ENCODE peak calls at places on chromosomes 3 and 15, in seven cellular contexts. V is neuronal stem cell, I is H9, Q is IMR-90, A is mesendoderm, G is mesenchymal stem cell, K is H1. P is an unnamed sample.

GRCh38 chr15:88604972-88605506 is 16.1 kb upstream of the AEN start:
- DNase-seq in Q (no peak), G (no peak), I (no peak), A (no peak), V (no peak), K (no peak), P (no peak)

GRCh38 chr15:69784808-69785550 is 312.7 kb downstream of the TLE3 start:
- DNase-seq in V (no peak), G (peak; percentile 33), K (no peak), Q (peak; percentile 33), I (no peak), A (no peak), P (no peak)

GRCh38 chr15:62857411-62857853 is 185.1 kb upstream of the TPM1 start:
- DNase-seq in K (no peak), V (no peak), I (no peak), G (no peak), A (no peak), Q (no peak), P (no peak)

GRCh38 chr15:95932141-95932540 is 398.4 kb upstream of the NR2F2 start:
- DNase-seq in A (no peak), V (no peak), K (no peak), Q (no peak), I (no peak), G (no peak), P (no peak)

GRCh38 chr3:468172-468571 is 271.6 kb downstream of the CHL1 start:
- DNase-seq in G (no peak), K (no peak), V (no peak), Q (no peak), I (no peak), A (peak; percentile 29), P (no peak)

GRCh38 chr15:100764778-100765457 is 114.7 kb upstream of the ALDH1A3 start:
- DNase-seq in V (no peak), K (peak; percentile 44), Q (peak; percentile 79), G (peak; percentile 21), A (no peak), I (no peak), P (no peak)

GRCh38 chr3:1971780-1972179 is 126.9 kb upstream of the CNTN4 start:
- DNase-seq in K (no peak), I (no peak), A (no peak), V (no peak), Q (no peak), G (no peak), P (no peak)

GRCh38 chr3:171574556-171575240 is 114.5 kb upstream of the TNIK start:
- DNase-seq in A (no peak), G (no peak), V (no peak), Q (no peak), I (no peak), K (no peak), P (no peak)

GRCh38 chr15:73856458-73857192 is 16.7 kb upstream of the TBC1D21 start:
- DNase-seq in G (no peak), Q (no peak), A (no peak), V (no peak), I (peak; percentile 31), K (no peak), P (no peak)

GRCh38 chr15:71302861-71303410 is 187.7 kb downstream of the THSD4 start:
- DNase-seq in A (no peak), V (no peak), K (no peak), Q (peak; percentile 80), I (no peak), G (peak; percentile 38), P (no peak)

GRCh38 chr3:138412821-138413531 is 21.4 kb upstream of the ESYT3 start:
- DNase-seq in V (no peak), K (no peak), G (peak; percentile 50), Q (peak; percentile 39), I (peak; percentile 25), A (peak; percentile 39), P (peak; percentile 31)

GRCh38 chr15:25624504-25625172 is 185.8 kb upstream of the UBE3A start:
- DNase-seq in V (no peak), I (no peak), Q (no peak), G (no peak), K (no peak), A (no peak), P (no peak)

GRCh38 chr3:25899352-25900101 is 109.6 kb downstream of the OXSM start:
- DNase-seq in K (no peak), I (no peak), Q (no peak), A (peak; percentile 78), G (no peak), V (no peak), P (no peak)

GRCh38 chr3:155217591-155217990 is 75.9 kb downstream of the STRIT1 start:
- DNase-seq in I (no peak), A (no peak), G (peak; percentile 32), K (no peak), V (no peak), Q (peak; percentile 58), P (peak; percentile 47)

GRCh38 chr3:170414202-170414663 is 4.4 kb upstream of the CLDN11 start:
- DNase-seq in Q (peak; percentile 93), V (peak; percentile 54), G (peak; percentile 86), A (peak; percentile 82), I (no peak), K (no peak), P (peak; percentile 87)

GRCh38 chr3:33826688-33827087 is 28.3 kb downstream of the PDCD6IP start:
- DNase-seq in G (no peak), A (no peak), I (no peak), V (no peak), Q (peak; percentile 75), K (no peak), P (no peak)

GRCh38 chr3:183287301-183287971 is 34.4 kb downstream of the B3GNT5 start:
- DNase-seq in V (no peak), K (no peak), A (no peak), Q (peak; percentile 93), I (no peak), G (peak; percentile 86), P (no peak)

GRCh38 chr15:65189102-65189740 is 4.1 kb upstream of the CLPX start:
- DNase-seq in I (peak; percentile 59), K (peak; percentile 56), G (peak; percentile 74), V (peak; percentile 57), Q (peak; percentile 67), A (peak; percentile 78), P (no peak)

GRCh38 chr3:46579756-46580286 is 13.7 kb upstream of the LRRC2 start:
- DNase-seq in V (no peak), A (no peak), Q (no peak), G (no peak), I (no peak), K (peak; percentile 42), P (no peak)

GRCh38 chr3:4823986-4824947 is 155.0 kb upstream of the BHLHE40 start:
- DNase-seq in I (no peak), A (no peak), G (no peak), Q (no peak), V (no peak), K (peak; percentile 38), P (no peak)

GRCh38 chr3:194608981-194609380 is 24.2 kb downstream of the TMEM44 start:
- DNase-seq in G (no peak), V (no peak), I (no peak), Q (no peak), A (no peak), K (no peak), P (no peak)

GRCh38 chr3:178170698-178171535 is 365.3 kb upstream of the KCNMB2 start:
- DNase-seq in A (peak; percentile 15), G (peak; percentile 90), I (no peak), V (no peak), Q (peak; percentile 86), K (no peak), P (peak; percentile 37)

GRCh38 chr3:117238805-117239204 is 529.2 kb downstream of the TUSC7 start:
- DNase-seq in V (no peak), G (no peak), K (no peak), A (peak; percentile 46), I (peak; percentile 33), Q (no peak), P (no peak)

GRCh38 chr15:56871180-56871579 is 47.3 kb upstream of the TCF12 start:
- DNase-seq in V (no peak), A (peak; percentile 50), G (peak; percentile 78), Q (peak; percentile 86), I (no peak), K (no peak), P (no peak)

GRCh38 chr3:156685752-156686151 is 11.4 kb downstream of the TIPARP start:
- DNase-seq in G (peak; percentile 45), A (peak; percentile 21), Q (no peak), I (no peak), V (no peak), K (no peak), P (no peak)

GRCh38 chr3:38493019-38493418 is 3.1 kb upstream of the EXOG start:
- DNase-seq in Q (peak; percentile 86), I (no peak), G (peak; percentile 4), V (no peak), A (no peak), K (no peak), P (no peak)

GRCh38 chr3:9411302-9411701 is 13.9 kb downstream of the SETD5 start:
- DNase-seq in G (no peak), V (no peak), I (no peak), Q (no peak), K (no peak), A (no peak), P (no peak)
- H2BK5ac ChIP-seq in G (no peak overlapping the region), V (no peak overlapping the region), I (no peak overlapping the region), Q (no peak overlapping the region), K (no peak overlapping the region), A (no peak overlapping the region), P (no peak overlapping the region)

GRCh38 chr3:141542202-141542959 is 55.6 kb downstream of the RASA2 start:
- DNase-seq in G (no peak), A (no peak), V (no peak), I (no peak), Q (no peak), K (no peak), P (no peak)
- H2BK5ac ChIP-seq in G (no peak overlapping the region), A (no peak overlapping the region), V (no peak overlapping the region), I (no peak overlapping the region), Q (no peak overlapping the region), K (no peak overlapping the region), P (no peak overlapping the region)

DNA sequence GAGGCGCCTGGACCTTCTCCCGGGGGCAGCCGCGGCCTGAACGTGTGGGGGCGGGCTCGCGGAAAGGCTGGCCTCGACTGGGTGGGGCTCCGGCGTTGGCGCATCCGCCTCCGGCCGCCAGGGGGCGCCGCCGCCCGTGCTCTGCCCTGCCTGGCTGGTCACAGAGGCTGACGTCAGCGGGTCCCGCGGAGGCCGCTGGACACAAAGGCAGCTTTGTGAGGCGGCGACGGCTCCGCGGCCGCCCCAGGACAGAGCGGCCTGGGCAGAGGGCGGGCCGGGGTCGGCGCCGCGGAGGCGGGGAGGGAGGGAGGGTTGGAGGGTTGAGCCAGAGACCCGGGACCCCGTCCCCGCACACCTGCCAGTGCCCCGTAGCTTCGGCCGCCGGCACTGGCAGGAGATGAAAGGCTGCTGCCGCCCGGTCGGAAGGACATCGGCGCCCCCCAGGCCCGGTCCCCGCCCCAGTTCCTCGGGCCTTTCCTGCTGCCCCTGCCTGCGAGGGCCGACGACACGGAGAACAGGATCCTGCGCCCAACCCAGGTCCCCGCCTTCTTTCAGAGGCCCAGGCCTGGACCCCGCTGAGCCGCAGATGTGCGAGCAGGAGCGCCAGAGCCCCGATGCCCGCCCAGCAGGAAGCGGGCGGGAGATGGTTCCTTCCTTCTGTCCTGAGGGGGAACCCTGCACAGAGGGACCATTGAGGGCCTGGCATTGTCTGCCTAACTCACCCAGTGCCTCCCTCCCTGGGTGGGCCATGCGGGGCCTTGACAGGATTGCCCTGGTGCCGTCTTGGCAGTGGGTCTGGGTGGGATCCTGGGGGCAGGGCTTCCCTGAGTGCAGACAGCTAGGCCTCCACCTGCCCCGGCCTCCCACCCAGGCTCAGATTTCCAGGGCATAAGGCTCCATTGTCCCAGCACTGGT is 8.7 kb upstream of the SEMA3B start:
- DNase-seq in G (peak; percentile 88), K (peak; percentile 97), Q (peak; percentile 86), V (peak; percentile 96), I (peak; percentile 95), A (peak; percentile 96), P (peak; percentile 90)
- H2BK5ac ChIP-seq in G (peak overlapping the region; percentile 92), K (peak overlapping the region; percentile 27), Q (peak overlapping the region; percentile 87), V (peak overlapping the region; percentile 100), I (no peak overlapping the region), A (peak overlapping the region; percentile 1), P (peak overlapping the region; percentile 89)

GRCh38 chr15:41640985-41641384 is 19.2 kb upstream of the MGA start:
- DNase-seq in V (no peak), K (no peak), I (no peak), Q (no peak), G (no peak), A (no peak), P (no peak)
- H2BK5ac ChIP-seq in V (no peak overlapping the region), K (no peak overlapping the region), I (no peak overlapping the region), Q (no peak overlapping the region), G (no peak overlapping the region), A (no peak overlapping the region), P (no peak overlapping the region)